ENCODE peak calls at places on chromosome X, in seven cellular contexts. M is HTR-8/SVneo, T is D341Med, B is EH, X is heart left ventricle, L is NCI-H1092, A is astrocyte. H is an unnamed sample.

GRCh38 chrX:66046612-66047235 is 6.8 kb upstream of the VSIG4 start:
- DNase-seq in T (no peak), B (no peak), L (no peak), A (no peak), X (no peak), M (no peak), H (no peak)

GRCh38 chrX:20857746-20858145 is 516.5 kb upstream of the CNKSR2 start:
- DNase-seq in X (no peak), T (no peak), M (no peak), A (peak), L (no peak), B (no peak), H (no peak)

GRCh38 chrX:118495958-118496762 is 545 bp downstream of the DOCK11 start:
- DNase-seq in A (no peak), X (peak), M (no peak), L (peak), B (peak), T (peak), H (no peak)

GRCh38 chrX:143853488-143853887 is 30.4 kb upstream of the UBE2NL start:
- DNase-seq in T (no peak), X (no peak), B (no peak), L (no peak), A (peak), M (no peak), H (no peak)

GRCh38 chrX:2614911-2615310 is 76.2 kb upstream of the CD99 start:
- DNase-seq in T (no peak), B (peak), M (peak), L (no peak), X (peak), A (peak), H (no peak)

GRCh38 chrX:32397562-32398216 is 813.7 kb downstream of the DMD start:
- DNase-seq in M (no peak), L (no peak), B (no peak), A (no peak), X (no peak), T (no peak), H (no peak)

GRCh38 chrX:9464435-9465371 is at the start of gene TBL1X:
- DNase-seq in A (no peak), X (peak), T (peak), L (peak), M (peak), B (peak), H (no peak)

GRCh38 chrX:102345916-102346315 is 93.9 kb downstream of the NXF2B start:
- DNase-seq in X (peak), L (no peak), T (peak), B (peak), M (peak), A (peak), H (peak)